ENCODE peak calls at places on chromosomes 13 and 19, in four cellular contexts. V is A549, Z is SK-N-SH, U is GM12878. N is an unnamed sample.

GRCh38 chr13:109628251-109628699 is 158.1 kb downstream of the IRS2 start:
- DNase-seq in Z (no peak), U (no peak), V (no peak), N (no peak)

GRCh38 chr13:93709511-93710244 is 483.1 kb downstream of the GPC6 start:
- DNase-seq in V (no peak), Z (no peak), U (no peak), N (no peak)

GRCh38 chr19:49506575-49507105 is 5.8 kb upstream of the FCGRT start:
- DNase-seq in U (no peak), Z (peak), V (peak), N (peak)

GRCh38 chr19:13068064-13068807 is 34.4 kb downstream of the LYL1 start:
- DNase-seq in U (no peak), Z (no peak), V (no peak), N (peak)

GRCh38 chr13:50379584-50379983 is 364.3 kb downstream of the KCNRG start:
- DNase-seq in Z (no peak), V (no peak), U (no peak), N (no peak)

GRCh38 chr19:47113446-47114348 is at the start of gene ZC3H4:
- DNase-seq in V (peak), U (peak), Z (peak), N (peak)

GRCh38 chr19:31232871-31233270 is 116.4 kb downstream of the TSHZ3 start:
- DNase-seq in V (no peak), U (no peak), Z (no peak), N (no peak)

GRCh38 chr13:102680842-102681725 is 13.8 kb downstream of the METTL21C start:
- DNase-seq in Z (no peak), U (no peak), V (no peak), N (no peak)

GRCh38 chr19:52343548-52343947 is 7.5 kb downstream of the ZNF610 start:
- DNase-seq in Z (peak), V (no peak), U (no peak), N (peak)

GRCh38 chr13:30373727-30374126 is 48.6 kb upstream of the UBE2L5 start:
- DNase-seq in U (peak), Z (no peak), V (no peak), N (peak)

GRCh38 chr19:2600914-2601870 is 101.3 kb downstream of the GNG7 start:
- DNase-seq in Z (no peak), V (no peak), U (no peak), N (no peak)
- TF ChIP-seq MAX in Z (no peak), V (no peak), U (no peak), N (no peak)

GRCh38 chr13:98182589-98182988 is 5.5 kb upstream of the RNF113B start:
- DNase-seq in Z (no peak), U (no peak), V (no peak), N (no peak)
- TF ChIP-seq RCOR1 in Z (no peak), U (no peak), V (no peak), N (no peak)

GRCh38 chr19:57829316-57829715 is 783 bp upstream of the ZNF587B start:
- DNase-seq in V (no peak), U (no peak), Z (no peak), N (no peak)
- TF ChIP-seq MAX in V (no peak), U (no peak), Z (no peak), N (no peak)

GRCh38 chr19:17405250-17406038 is at the start of gene BST2:
- DNase-seq in U (peak), Z (peak), V (no peak), N (peak)
- TF ChIP-seq RCOR1 in U (no peak), Z (no peak), V (no peak), N (no peak)

DNA sequence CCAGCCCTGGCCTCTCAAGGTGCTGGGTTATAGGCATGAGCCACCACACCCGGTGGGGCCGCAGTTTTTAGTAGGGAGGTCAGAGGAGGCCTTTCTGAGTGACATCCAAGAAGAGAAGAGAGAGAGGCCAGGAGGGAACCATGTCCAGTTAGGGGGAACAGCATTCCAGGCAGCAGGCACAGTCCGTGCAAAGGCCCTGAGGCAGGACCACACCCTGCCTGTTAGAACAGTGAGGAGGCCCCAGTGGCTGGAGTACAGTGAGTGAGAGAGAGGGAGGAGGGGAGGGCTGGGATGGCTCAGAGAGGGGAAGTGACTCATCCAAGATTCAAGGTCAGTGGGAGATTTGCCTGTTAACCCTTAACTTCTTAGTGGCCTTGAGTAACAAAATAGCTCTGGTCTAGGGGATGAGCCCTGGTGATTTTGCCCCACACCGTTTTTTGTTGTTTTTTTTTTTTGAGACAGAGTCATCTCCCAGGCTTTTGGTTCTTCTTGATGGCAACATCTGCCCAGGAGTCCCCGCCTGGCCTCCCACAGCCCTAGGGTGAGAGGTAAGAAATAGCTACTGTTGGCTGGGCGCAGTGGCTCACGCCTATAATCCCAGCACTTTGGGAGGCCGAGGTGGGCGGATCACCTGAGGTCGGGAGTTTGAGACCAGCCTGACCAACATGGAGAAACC is 2.7 kb upstream of the PLIN3 start:
- DNase-seq in V (peak), Z (no peak), U (no peak), N (peak)
- TF ChIP-seq MAX in V (peak), Z (peak), U (no peak), N (no peak)

GRCh38 chr13:32408296-32408998 is 19.5 kb downstream of the N4BP2L1 start:
- DNase-seq in U (no peak), V (no peak), Z (no peak), N (peak)

GRCh38 chr13:32409561-32410440 is 18.1 kb downstream of the N4BP2L1 start:
- DNase-seq in U (no peak), V (no peak), Z (no peak), N (no peak)

GRCh38 chr13:32413284-32413683 is 14.6 kb downstream of the N4BP2L1 start:
- DNase-seq in Z (no peak), V (no peak), U (no peak), N (no peak)

GRCh38 chr13:32407854-32408253 is 20.1 kb downstream of the N4BP2L1 start:
- DNase-seq in V (no peak), U (no peak), Z (no peak), N (no peak)

GRCh38 chr13:32408999-32409313 is 19.0 kb downstream of the N4BP2L1 start:
- DNase-seq in Z (no peak), V (no peak), U (no peak), N (no peak)
- TF ChIP-seq RCOR1 in Z (no peak), V (no peak), U (no peak), N (no peak)

N was measured in K562.